ENCODE peak calls at places on chromosomes 2 and 18, in nine cellular contexts. One of them, this sample, is unnamed.

GRCh38 chr2:145652992-145653545 is 1133.2 kb upstream of the ZEB2 start:
- DNase-seq in lower lobe of right lung: no peak
- DNase-seq in cardiac muscle cell: peak; percentile 84
- DNase-seq in foreskin fibroblast: peak; percentile 93
- DNase-seq in choroid plexus epithelial cell: peak; percentile 85
- DNase-seq in psoas muscle: no peak
- DNase-seq in AG04449: peak; percentile 12
- DNase-seq in astrocyte of the spinal cord: peak; percentile 48
- DNase-seq in A549: no peak
- DNase-seq in this sample: peak; percentile 98

GRCh38 chr2:28594369-28595108 is 98.7 kb downstream of the PLB1 start:
- DNase-seq in psoas muscle: peak; percentile 87
- DNase-seq in astrocyte of the spinal cord: peak; percentile 89
- DNase-seq in foreskin fibroblast: peak; percentile 91
- DNase-seq in choroid plexus epithelial cell: peak; percentile 91
- DNase-seq in lower lobe of right lung: peak; percentile 92
- DNase-seq in AG04449: no peak
- DNase-seq in cardiac muscle cell: peak; percentile 84
- DNase-seq in A549: peak; percentile 90
- DNase-seq in this sample: peak; percentile 93

GRCh38 chr2:150097891-150098595 is 389.4 kb downstream of the RND3 start:
- DNase-seq in choroid plexus epithelial cell: peak; percentile 66
- DNase-seq in psoas muscle: no peak
- DNase-seq in foreskin fibroblast: peak; percentile 55
- DNase-seq in A549: no peak
- DNase-seq in lower lobe of right lung: no peak
- DNase-seq in astrocyte of the spinal cord: no peak
- DNase-seq in AG04449: no peak
- DNase-seq in cardiac muscle cell: peak; percentile 82
- DNase-seq in this sample: peak; percentile 86

GRCh38 chr2:8090748-8091700 is 590.8 kb upstream of the ID2 start:
- DNase-seq in choroid plexus epithelial cell: peak; percentile 98
- DNase-seq in AG04449: peak; percentile 61
- DNase-seq in A549: peak; percentile 8
- DNase-seq in cardiac muscle cell: peak; percentile 95
- DNase-seq in lower lobe of right lung: peak; percentile 83
- DNase-seq in astrocyte of the spinal cord: peak; percentile 86
- DNase-seq in psoas muscle: peak; percentile 82
- DNase-seq in foreskin fibroblast: peak; percentile 98
- DNase-seq in this sample: peak; percentile 94

GRCh38 chr2:69185807-69186206 is 172.8 kb downstream of the ANTXR1 start:
- DNase-seq in astrocyte of the spinal cord: peak; percentile 77
- DNase-seq in choroid plexus epithelial cell: peak; percentile 86
- DNase-seq in AG04449: no peak
- DNase-seq in psoas muscle: no peak
- DNase-seq in A549: no peak
- DNase-seq in foreskin fibroblast: no peak
- DNase-seq in lower lobe of right lung: no peak
- DNase-seq in cardiac muscle cell: no peak
- DNase-seq in this sample: peak; percentile 84

GRCh38 chr2:56448403-56448998 is 264.7 kb downstream of the CCDC85A start:
- DNase-seq in cardiac muscle cell: no peak
- DNase-seq in psoas muscle: no peak
- DNase-seq in lower lobe of right lung: no peak
- DNase-seq in astrocyte of the spinal cord: no peak
- DNase-seq in A549: peak; percentile 5
- DNase-seq in AG04449: no peak
- DNase-seq in choroid plexus epithelial cell: no peak
- DNase-seq in foreskin fibroblast: no peak
- DNase-seq in this sample: peak; percentile 31

GRCh38 chr2:15704086-15704787 is 112.6 kb downstream of the DDX1 start:
- DNase-seq in choroid plexus epithelial cell: no peak
- DNase-seq in foreskin fibroblast: no peak
- DNase-seq in psoas muscle: no peak
- DNase-seq in astrocyte of the spinal cord: no peak
- DNase-seq in AG04449: no peak
- DNase-seq in A549: no peak
- DNase-seq in cardiac muscle cell: peak; percentile 45
- DNase-seq in lower lobe of right lung: no peak
- DNase-seq in this sample: peak; percentile 15

GRCh38 chr18:37537868-37538525 is 27.6 kb downstream of the CELF4 start:
- DNase-seq in choroid plexus epithelial cell: peak; percentile 72
- DNase-seq in astrocyte of the spinal cord: peak; percentile 46
- DNase-seq in psoas muscle: peak; percentile 72
- DNase-seq in foreskin fibroblast: peak; percentile 86
- DNase-seq in lower lobe of right lung: peak; percentile 80
- DNase-seq in cardiac muscle cell: peak; percentile 75
- DNase-seq in AG04449: no peak
- DNase-seq in A549: peak; percentile 66
- DNase-seq in this sample: peak; percentile 35

GRCh38 chr2:145065278-145065677 is 545.4 kb upstream of the ZEB2 start:
- DNase-seq in foreskin fibroblast: no peak
- DNase-seq in choroid plexus epithelial cell: no peak
- DNase-seq in cardiac muscle cell: peak; percentile 35
- DNase-seq in astrocyte of the spinal cord: no peak
- DNase-seq in psoas muscle: no peak
- DNase-seq in A549: no peak
- DNase-seq in lower lobe of right lung: no peak
- DNase-seq in AG04449: no peak
- DNase-seq in this sample: no peak

GRCh38 chr18:67517224-67517765 is 775 bp upstream of the DSEL start:
- DNase-seq in psoas muscle: peak; percentile 24
- DNase-seq in lower lobe of right lung: peak; percentile 43
- DNase-seq in foreskin fibroblast: peak; percentile 36
- DNase-seq in cardiac muscle cell: no peak
- DNase-seq in A549: no peak
- DNase-seq in AG04449: no peak
- DNase-seq in choroid plexus epithelial cell: no peak
- DNase-seq in astrocyte of the spinal cord: no peak
- DNase-seq in this sample: no peak
- TF ChIP-seq CTCF in psoas muscle: no peak
- TF ChIP-seq CTCF in lower lobe of right lung: no peak
- TF ChIP-seq CTCF in foreskin fibroblast: no peak
- TF ChIP-seq CTCF in cardiac muscle cell: no peak
- TF ChIP-seq CTCF in A549: no peak
- TF ChIP-seq CTCF in AG04449: no peak
- TF ChIP-seq CTCF in choroid plexus epithelial cell: no peak
- TF ChIP-seq CTCF in astrocyte of the spinal cord: no peak
- TF ChIP-seq CTCF in this sample: no peak

GRCh38 chr2:65227471-65228248 is at the start of gene ACTR2:
- DNase-seq in AG04449: peak; percentile 78
- DNase-seq in foreskin fibroblast: peak; percentile 99
- DNase-seq in lower lobe of right lung: peak; percentile 97
- DNase-seq in cardiac muscle cell: peak; percentile 98
- DNase-seq in A549: peak; percentile 86
- DNase-seq in choroid plexus epithelial cell: peak; percentile 98
- DNase-seq in astrocyte of the spinal cord: peak; percentile 97
- DNase-seq in psoas muscle: peak; percentile 96
- DNase-seq in this sample: peak; percentile 90

GRCh38 chr2:65231892-65232477 is 4.4 kb downstream of the ACTR2 start:
- DNase-seq in astrocyte of the spinal cord: peak; percentile 53
- DNase-seq in psoas muscle: no peak
- DNase-seq in cardiac muscle cell: peak; percentile 44
- DNase-seq in AG04449: no peak
- DNase-seq in choroid plexus epithelial cell: peak; percentile 77
- DNase-seq in lower lobe of right lung: no peak
- DNase-seq in A549: no peak
- DNase-seq in foreskin fibroblast: peak; percentile 57
- DNase-seq in this sample: no peak

GRCh38 chr2:65228249-65228750 is 669 bp downstream of the ACTR2 start:
- DNase-seq in choroid plexus epithelial cell: peak; percentile 48
- DNase-seq in psoas muscle: no peak
- DNase-seq in AG04449: no peak
- DNase-seq in A549: no peak
- DNase-seq in astrocyte of the spinal cord: peak; percentile 60
- DNase-seq in cardiac muscle cell: peak; percentile 49
- DNase-seq in lower lobe of right lung: no peak
- DNase-seq in foreskin fibroblast: no peak
- DNase-seq in this sample: peak; percentile 44

GRCh38 chr2:65232636-65233035 is 5.0 kb downstream of the ACTR2 start:
- DNase-seq in foreskin fibroblast: peak; percentile 52
- DNase-seq in cardiac muscle cell: peak; percentile 53
- DNase-seq in psoas muscle: no peak
- DNase-seq in astrocyte of the spinal cord: peak; percentile 80
- DNase-seq in AG04449: peak; percentile 61
- DNase-seq in lower lobe of right lung: no peak
- DNase-seq in choroid plexus epithelial cell: peak; percentile 76
- DNase-seq in A549: no peak
- DNase-seq in this sample: peak; percentile 46

GRCh38 chr2:65231121-65231520 is 3.5 kb downstream of the ACTR2 start:
- DNase-seq in psoas muscle: no peak
- DNase-seq in AG04449: no peak
- DNase-seq in lower lobe of right lung: no peak
- DNase-seq in astrocyte of the spinal cord: peak; percentile 55
- DNase-seq in A549: no peak
- DNase-seq in cardiac muscle cell: peak; percentile 46
- DNase-seq in foreskin fibroblast: peak; percentile 47
- DNase-seq in choroid plexus epithelial cell: peak; percentile 70
- DNase-seq in this sample: peak; percentile 51
- H3K4me3 ChIP-seq in psoas muscle: no peak overlapping the region
- H3K4me3 ChIP-seq in AG04449: no peak overlapping the region
- H3K4me3 ChIP-seq in lower lobe of right lung: no peak overlapping the region
- H3K4me3 ChIP-seq in astrocyte of the spinal cord: no peak overlapping the region
- H3K4me3 ChIP-seq in A549: no peak overlapping the region
- H3K4me3 ChIP-seq in cardiac muscle cell: no peak overlapping the region
- H3K4me3 ChIP-seq in foreskin fibroblast: no peak overlapping the region
- H3K4me3 ChIP-seq in choroid plexus epithelial cell: no peak overlapping the region
- H3K4me3 ChIP-seq in this sample: no peak overlapping the region

GRCh38 chr2:223797073-223797472 is 40.3 kb downstream of the AP1S3 start:
- DNase-seq in foreskin fibroblast: no peak
- DNase-seq in astrocyte of the spinal cord: peak; percentile 76
- DNase-seq in AG04449: no peak
- DNase-seq in A549: peak; percentile 33
- DNase-seq in cardiac muscle cell: peak; percentile 57
- DNase-seq in psoas muscle: no peak
- DNase-seq in choroid plexus epithelial cell: peak; percentile 64
- DNase-seq in lower lobe of right lung: no peak
- DNase-seq in this sample: peak; percentile 98

GRCh38 chr2:223801702-223802101 is 35.7 kb downstream of the AP1S3 start:
- DNase-seq in psoas muscle: no peak
- DNase-seq in choroid plexus epithelial cell: no peak
- DNase-seq in astrocyte of the spinal cord: no peak
- DNase-seq in cardiac muscle cell: no peak
- DNase-seq in A549: no peak
- DNase-seq in lower lobe of right lung: no peak
- DNase-seq in foreskin fibroblast: no peak
- DNase-seq in AG04449: no peak
- DNase-seq in this sample: no peak

GRCh38 chr2:223800908-223801307 is 36.5 kb downstream of the AP1S3 start:
- DNase-seq in lower lobe of right lung: no peak
- DNase-seq in AG04449: no peak
- DNase-seq in foreskin fibroblast: no peak
- DNase-seq in psoas muscle: no peak
- DNase-seq in astrocyte of the spinal cord: no peak
- DNase-seq in cardiac muscle cell: no peak
- DNase-seq in A549: no peak
- DNase-seq in choroid plexus epithelial cell: no peak
- DNase-seq in this sample: no peak

DNA sequence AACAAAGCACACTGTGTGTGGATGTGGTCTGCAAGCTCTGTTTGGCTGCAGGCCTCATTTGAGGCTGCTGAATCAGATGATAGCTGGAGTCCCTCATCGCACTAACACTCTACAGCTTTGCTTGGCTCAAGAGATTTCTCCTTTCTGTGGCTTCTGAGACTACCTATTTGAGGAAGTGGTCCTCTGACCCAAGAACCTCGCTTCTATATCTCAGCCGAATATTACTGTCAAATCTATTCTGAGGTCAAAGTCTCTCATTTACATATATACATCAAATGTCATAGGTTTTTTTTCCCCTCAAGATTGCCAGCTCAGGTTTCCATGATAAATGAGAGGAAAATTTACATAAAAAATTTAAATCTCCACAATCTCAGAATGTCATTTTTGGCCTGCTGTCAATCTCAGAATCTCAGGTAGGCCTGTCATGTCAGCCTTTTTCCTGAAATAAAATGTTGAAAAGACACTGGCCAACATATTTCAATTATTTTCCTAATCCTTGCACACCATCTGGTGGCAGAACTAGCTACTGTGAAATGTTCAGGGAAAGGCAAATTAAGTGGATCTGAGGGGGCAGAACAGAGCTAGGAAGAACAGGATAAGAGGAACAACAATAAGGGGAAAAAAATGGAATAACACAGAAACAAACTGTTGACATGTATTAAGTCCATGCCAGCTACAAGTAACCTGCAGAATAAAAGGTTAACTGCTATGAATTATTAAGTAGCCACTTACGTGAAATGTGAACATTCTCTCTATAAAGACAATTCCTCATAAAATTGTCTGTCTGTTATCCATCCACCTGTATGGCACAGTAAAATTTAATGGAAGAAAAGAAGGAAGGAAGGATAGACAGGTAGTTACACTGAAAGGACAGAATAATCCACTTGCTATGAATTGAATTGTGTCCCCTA is 39.3 kb downstream of the AP1S3 start:
- DNase-seq in choroid plexus epithelial cell: peak; percentile 72
- DNase-seq in foreskin fibroblast: peak; percentile 72
- DNase-seq in psoas muscle: no peak
- DNase-seq in astrocyte of the spinal cord: peak; percentile 71
- DNase-seq in cardiac muscle cell: peak; percentile 66
- DNase-seq in lower lobe of right lung: no peak
- DNase-seq in AG04449: no peak
- DNase-seq in A549: peak; percentile 14
- DNase-seq in this sample: peak; percentile 46
- TF ChIP-seq CTCF in choroid plexus epithelial cell: peak; percentile 77
- TF ChIP-seq CTCF in foreskin fibroblast: peak; percentile 58
- TF ChIP-seq CTCF in psoas muscle: peak; percentile 49
- TF ChIP-seq CTCF in astrocyte of the spinal cord: peak; percentile 68
- TF ChIP-seq CTCF in cardiac muscle cell: peak; percentile 69
- TF ChIP-seq CTCF in lower lobe of right lung: peak; percentile 41
- TF ChIP-seq CTCF in AG04449: peak; percentile 63
- TF ChIP-seq CTCF in A549: peak; percentile 88
- TF ChIP-seq CTCF in this sample: peak; percentile 29

DNA sequence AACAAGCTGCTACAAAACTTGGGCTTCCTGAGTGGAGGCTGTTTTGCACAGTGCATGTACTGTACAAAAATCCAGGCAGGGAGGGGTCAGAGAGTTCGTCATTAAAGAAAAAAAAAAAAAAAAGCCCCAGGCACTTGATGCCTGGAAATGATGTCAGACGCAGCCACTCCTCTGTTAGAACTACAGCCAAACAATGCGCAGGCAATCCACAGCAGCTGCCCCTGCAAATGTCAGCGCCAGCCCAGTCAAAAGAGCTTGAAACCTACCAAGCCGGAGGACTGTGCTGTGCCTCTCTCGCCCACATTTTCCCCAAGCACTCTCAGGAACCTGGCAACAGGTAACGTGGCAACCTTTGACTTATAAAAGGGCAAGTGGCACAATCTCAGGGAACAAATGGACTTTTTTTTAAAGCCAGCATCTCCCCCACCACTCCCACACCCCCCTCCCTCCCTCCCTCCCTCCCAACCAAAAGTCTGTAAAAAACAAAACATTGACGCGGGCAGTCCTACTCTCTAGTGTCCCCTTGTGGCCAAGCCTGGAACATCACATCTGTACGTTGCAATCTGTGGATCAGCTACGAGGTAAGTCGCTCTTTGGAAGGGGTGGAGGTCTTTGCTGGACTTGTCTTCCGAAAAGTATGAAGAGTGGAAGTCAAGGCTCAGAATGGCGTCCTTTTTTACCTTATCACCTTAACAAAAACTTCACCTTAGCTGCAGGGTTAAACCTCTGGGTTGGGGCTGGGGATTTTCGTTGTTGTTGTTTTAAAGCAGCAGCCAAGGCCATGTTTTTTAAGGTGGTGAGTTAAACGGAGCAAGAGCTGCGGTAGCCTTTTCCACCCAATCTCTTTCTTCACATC is 144.2 kb downstream of the TGIF1 start:
- DNase-seq in psoas muscle: peak; percentile 79
- DNase-seq in lower lobe of right lung: peak; percentile 80
- DNase-seq in cardiac muscle cell: peak; percentile 99
- DNase-seq in choroid plexus epithelial cell: peak; percentile 99
- DNase-seq in foreskin fibroblast: peak; percentile 97
- DNase-seq in AG04449: peak; percentile 91
- DNase-seq in astrocyte of the spinal cord: peak; percentile 99
- DNase-seq in A549: peak; percentile 81
- DNase-seq in this sample: peak; percentile 95
- H3K4me3 ChIP-seq in psoas muscle: peak overlapping the region; percentile 69
- H3K4me3 ChIP-seq in lower lobe of right lung: peak overlapping the region; percentile 57
- H3K4me3 ChIP-seq in cardiac muscle cell: peak overlapping the region; percentile 49
- H3K4me3 ChIP-seq in choroid plexus epithelial cell: peak overlapping the region; percentile 54
- H3K4me3 ChIP-seq in foreskin fibroblast: peak overlapping the region; percentile 69
- H3K4me3 ChIP-seq in AG04449: peak overlapping the region; percentile 64
- H3K4me3 ChIP-seq in astrocyte of the spinal cord: peak overlapping the region; percentile 54
- H3K4me3 ChIP-seq in A549: peak overlapping the region; percentile 48
- H3K4me3 ChIP-seq in this sample: peak overlapping the region; percentile 51

This sample was measured in bronchial epithelial cell.